ENCODE peak calls at places on chromosomes 6 and 20, in four cellular contexts. H, T, I and S are unnamed samples.
A peak's percentile ranks its signal among the peaks of the same experiment; 100 is the strongest.

GRCh38 chr20:49660912-49661311 is 52.8 kb downstream of the B4GALT5 start:
- DNase-seq in H (no peak), T (no peak), I (no peak), S (no peak)

GRCh38 chr6:95690328-95690727 is 113.0 kb downstream of the MANEA start:
- DNase-seq in H (no peak), T (no peak), I (no peak), S (no peak)

GRCh38 chr6:24719125-24719931 is at the start of gene C6orf62:
- DNase-seq in H (peak; percentile 30), T (no peak), I (no peak), S (peak; percentile 47)

GRCh38 chr6:105815657-105816555 is 270.2 kb upstream of the PRDM1 start:
- DNase-seq in H (no peak), T (no peak), I (no peak), S (no peak)

GRCh38 chr20:36688630-36689029 is 42.6 kb upstream of the SLA2 start:
- DNase-seq in H (no peak), T (no peak), I (no peak), S (no peak)

GRCh38 chr6:36402481-36402880 is 15.0 kb upstream of the ETV7 start:
- DNase-seq in H (peak; percentile 5), T (no peak), I (no peak), S (peak; percentile 55)

GRCh38 chr6:3752538-3753227 is 1.2 kb upstream of the PXDC1 start:
- DNase-seq in H (no peak), T (no peak), I (no peak), S (no peak)

GRCh38 chr20:1033751-1034419 is 31.8 kb upstream of the RSPO4 start:
- DNase-seq in H (no peak), T (no peak), I (no peak), S (no peak)

GRCh38 chr6:33983109-33983475 is 162.8 kb downstream of the GRM4 start:
- DNase-seq in H (peak; percentile 1), T (peak; percentile 34), I (peak; percentile 42), S (no peak)

GRCh38 chr6:48068326-48069191 is 42.4 kb downstream of the PTCHD4 start:
- DNase-seq in H (no peak), T (peak; percentile 46), I (peak; percentile 60), S (peak; percentile 23)

GRCh38 chr6:16621002-16621401 is 140.3 kb downstream of the ATXN1 start:
- DNase-seq in H (no peak), T (no peak), I (no peak), S (no peak)

GRCh38 chr6:36399970-36400369 is 12.5 kb upstream of the ETV7 start:
- DNase-seq in H (no peak), T (no peak), I (no peak), S (no peak)

GRCh38 chr6:5422321-5422915 is 161.1 kb downstream of the FARS2 start:
- DNase-seq in H (peak; percentile 62), T (peak; percentile 71), I (peak; percentile 57), S (peak; percentile 72)

GRCh38 chr6:138089325-138089724 is 17.9 kb downstream of the PERP start:
- DNase-seq in H (no peak), T (no peak), I (no peak), S (no peak)

GRCh38 chr20:19211661-19212523 is 550 bp upstream of the SLC24A3 start:
- DNase-seq in H (no peak), T (peak; percentile 50), I (peak; percentile 76), S (peak; percentile 62)

GRCh38 chr20:19212524-19213502 is at the start of gene SLC24A3:
- DNase-seq in H (no peak), T (peak; percentile 75), I (peak; percentile 77), S (peak; percentile 90)

GRCh38 chr20:19210426-19211155 is 1.9 kb upstream of the SLC24A3 start:
- DNase-seq in H (no peak), T (no peak), I (no peak), S (no peak)

GRCh38 chr20:19213946-19214490 is 1.6 kb downstream of the SLC24A3 start:
- DNase-seq in H (no peak), T (no peak), I (no peak), S (no peak)

DNA sequence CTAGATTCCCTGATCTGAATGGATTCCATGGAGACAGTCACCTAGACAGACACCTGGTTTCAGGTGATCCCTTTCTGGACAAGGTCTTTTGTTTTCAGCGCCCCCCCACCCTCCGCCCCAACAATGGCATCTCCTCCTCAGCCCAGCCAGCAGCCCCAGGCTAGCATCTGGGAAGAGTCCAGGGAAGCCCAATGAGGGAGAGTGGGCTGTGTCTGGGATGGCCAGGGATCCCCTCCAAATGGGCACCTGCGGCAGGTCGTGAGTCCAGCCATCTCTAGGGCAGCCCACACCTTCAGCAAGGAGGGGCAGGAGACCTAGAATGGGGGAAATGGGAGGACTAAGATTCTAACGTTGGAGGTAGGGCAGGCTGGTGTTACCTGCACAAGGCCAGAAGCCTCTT is 1.2 kb upstream of the SLC24A3 start:
- DNase-seq in H (no peak), T (no peak), I (no peak), S (no peak)
- H2AK5ac ChIP-seq in H (no peak overlapping the region), T (no peak overlapping the region), I (peak overlapping the region; percentile 87), S (no peak overlapping the region)

GRCh38 chr6:129642322-129642721 is 67.7 kb downstream of the ARHGAP18 start:
- DNase-seq in H (no peak), T (no peak), I (no peak), S (no peak)
- H3K56ac ChIP-seq in H (no peak overlapping the region), T (no peak overlapping the region), I (no peak overlapping the region), S (no peak overlapping the region)

GRCh38 chr6:143100429-143100828 is 39.7 kb downstream of the AIG1 start:
- DNase-seq in H (no peak), T (no peak), I (no peak), S (no peak)
- H2AK5ac ChIP-seq in H (no peak overlapping the region), T (no peak overlapping the region), I (no peak overlapping the region), S (no peak overlapping the region)

GRCh38 chr6:403659-404655 is 12.4 kb downstream of the IRF4 start:
- DNase-seq in H (no peak), T (no peak), I (no peak), S (no peak)
- H3K56ac ChIP-seq in H (no peak overlapping the region), T (no peak overlapping the region), I (no peak overlapping the region), S (no peak overlapping the region)